ENCODE peak calls at places on chromosomes 6 and 20, in four cellular contexts. S is WTC11, I is K562, P is GM12878. K is an unnamed sample.

GRCh38 chr6:123803456-123803861 is 206 bp upstream of the NKAIN2 start:
- DNase-seq in S (no peak), P (no peak), I (no peak), K (no peak)

GRCh38 chr6:161367472-161367871 is 93.6 kb upstream of the AGPAT4 start:
- DNase-seq in S (no peak), I (no peak), P (no peak), K (peak)

GRCh38 chr20:62603021-62603906 is 39.0 kb upstream of the SLCO4A1 start:
- DNase-seq in I (no peak), P (no peak), S (no peak), K (no peak)

GRCh38 chr20:56453347-56453746 is 15.1 kb upstream of the RTF2 start:
- DNase-seq in S (no peak), I (no peak), P (no peak), K (no peak)

GRCh38 chr20:41426976-41427375 is 60.4 kb upstream of the EMILIN3 start:
- DNase-seq in I (no peak), P (no peak), S (no peak), K (no peak)

GRCh38 chr6:6694825-6695710 is 106.5 kb downstream of the LY86 start:
- DNase-seq in I (no peak), S (peak), P (no peak), K (no peak)

GRCh38 chr6:49030621-49031020 is 432.4 kb downstream of the MMUT start:
- DNase-seq in S (no peak), I (no peak), P (no peak), K (no peak)

GRCh38 chr20:37714973-37715657 is 21.3 kb downstream of the CTNNBL1 start:
- DNase-seq in P (no peak), I (no peak), S (no peak), K (no peak)

GRCh38 chr20:49568491-49569151 is 684 bp upstream of the PTGIS start:
- DNase-seq in P (no peak), I (no peak), S (peak), K (no peak)

GRCh38 chr6:24740861-24741260 is 21.9 kb upstream of the C6orf62 start:
- DNase-seq in P (no peak), S (no peak), I (no peak), K (no peak)

GRCh38 chr6:13434777-13435176 is 52.6 kb downstream of the GFOD1 start:
- DNase-seq in S (no peak), P (no peak), I (no peak), K (no peak)

GRCh38 chr6:47180633-47181032 is 129.1 kb downstream of the TNFRSF21 start:
- DNase-seq in I (no peak), S (no peak), P (no peak), K (peak)

GRCh38 chr6:73665686-73666319 is 12.0 kb upstream of the SLC17A5 start:
- DNase-seq in I (no peak), P (no peak), S (no peak), K (no peak)

GRCh38 chr6:72525821-72526550 is 95.9 kb upstream of the KCNQ5 start:
- DNase-seq in S (no peak), I (no peak), P (no peak), K (no peak)

GRCh38 chr20:50680106-50680960 is 11.0 kb downstream of the RIPOR3 start:
- DNase-seq in I (no peak), P (no peak), S (no peak), K (peak)

GRCh38 chr20:32941155-32941885 is 62.9 kb downstream of the SUN5 start:
- DNase-seq in I (no peak), S (no peak), P (no peak), K (no peak)

GRCh38 chr6:88077305-88077704 is 29.7 kb downstream of the SPACA1 start:
- DNase-seq in P (no peak), S (no peak), I (no peak), K (no peak)

GRCh38 chr20:52303281-52303950 is 111.8 kb upstream of the ZFP64 start:
- DNase-seq in I (no peak), S (no peak), P (no peak), K (no peak)

GRCh38 chr20:3222635-3223600 is 13.6 kb downstream of the ITPA start:
- DNase-seq in S (no peak), I (no peak), P (no peak), K (peak)

GRCh38 chr6:146191600-146191999 is 162.7 kb downstream of the GRM1 start:
- DNase-seq in S (no peak), I (no peak), P (no peak), K (no peak)

GRCh38 chr6:170445984-170446383 is 107.1 kb downstream of the PSMB1 start:
- DNase-seq in S (no peak), I (no peak), P (no peak), K (no peak)

GRCh38 chr6:125102901-125103300 is 50.7 kb upstream of the TPD52L1 start:
- DNase-seq in S (no peak), I (no peak), P (no peak), K (peak)

GRCh38 chr6:130967502-130968469 is 95.3 kb downstream of the EPB41L2 start:
- DNase-seq in I (peak), S (no peak), P (no peak), K (no peak)

GRCh38 chr20:21508230-21509078 is 5.4 kb downstream of the NKX2-2 start:
- DNase-seq in I (no peak), S (no peak), P (no peak), K (no peak)

GRCh38 chr6:50353603-50354002 is 303.9 kb upstream of the DEFB112 start:
- DNase-seq in S (peak), I (no peak), P (no peak), K (no peak)

GRCh38 chr6:131250121-131250520 is 114.9 kb downstream of the AKAP7 start:
- DNase-seq in S (peak), I (no peak), P (peak), K (no peak)

GRCh38 chr20:58963060-58963584 is 17.9 kb upstream of the NELFCD start:
- DNase-seq in I (no peak), P (no peak), S (no peak), K (no peak)

GRCh38 chr20:19940945-19941590 is 76.1 kb upstream of the NAA20 start:
- DNase-seq in I (no peak), P (no peak), S (no peak), K (no peak)

GRCh38 chr20:13868331-13868730 is 83.5 kb downstream of the NDUFAF5 start:
- DNase-seq in S (no peak), I (no peak), P (no peak), K (no peak)

GRCh38 chr20:7765221-7765620 is 175.0 kb downstream of the HAO1 start:
- DNase-seq in P (no peak), S (no peak), I (no peak), K (no peak)

GRCh38 chr20:7758436-7758835 is 181.8 kb downstream of the HAO1 start:
- DNase-seq in I (no peak), P (no peak), S (no peak), K (no peak)

DNA sequence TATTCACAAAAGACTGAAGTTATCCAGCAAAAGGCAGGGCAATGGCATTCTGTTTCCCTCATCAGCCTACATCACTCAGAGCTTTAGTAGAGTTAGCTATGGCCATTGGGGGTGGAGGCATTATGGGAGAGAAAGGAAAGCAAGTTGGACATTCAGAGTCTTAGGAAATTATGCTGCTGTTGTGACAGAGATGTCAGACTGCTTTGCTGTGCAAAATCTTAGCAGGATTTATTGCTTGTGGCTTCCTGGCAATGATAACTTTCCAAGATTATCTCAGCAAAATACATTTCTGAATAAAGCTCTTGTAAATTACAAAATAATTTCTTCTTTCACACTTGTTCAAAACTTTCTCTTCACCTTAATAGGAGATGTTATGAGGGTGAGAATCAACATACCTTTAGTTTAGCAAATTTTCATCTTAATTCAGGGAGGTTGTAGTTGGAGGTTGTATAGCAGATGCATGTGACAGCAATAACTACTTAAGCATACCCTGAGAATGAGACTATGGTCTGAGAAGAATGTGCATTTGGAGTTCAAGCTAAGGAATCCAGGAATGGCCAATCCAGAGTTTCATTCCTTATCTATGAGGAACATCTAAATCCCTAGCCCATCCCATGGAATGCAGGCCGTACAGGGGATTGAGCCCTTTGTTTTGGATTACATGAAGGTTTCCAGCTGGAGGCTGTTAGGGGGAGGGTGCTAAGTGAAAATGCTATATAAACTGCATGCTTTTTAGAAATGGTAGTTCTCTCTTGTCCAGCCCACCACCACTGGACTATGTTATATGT is 179.8 kb downstream of the HAO1 start:
- DNase-seq in P (no peak), I (no peak), S (no peak), K (no peak)
- TF ChIP-seq MAX in P (no peak), I (no peak), S (no peak), K (no peak)

DNA sequence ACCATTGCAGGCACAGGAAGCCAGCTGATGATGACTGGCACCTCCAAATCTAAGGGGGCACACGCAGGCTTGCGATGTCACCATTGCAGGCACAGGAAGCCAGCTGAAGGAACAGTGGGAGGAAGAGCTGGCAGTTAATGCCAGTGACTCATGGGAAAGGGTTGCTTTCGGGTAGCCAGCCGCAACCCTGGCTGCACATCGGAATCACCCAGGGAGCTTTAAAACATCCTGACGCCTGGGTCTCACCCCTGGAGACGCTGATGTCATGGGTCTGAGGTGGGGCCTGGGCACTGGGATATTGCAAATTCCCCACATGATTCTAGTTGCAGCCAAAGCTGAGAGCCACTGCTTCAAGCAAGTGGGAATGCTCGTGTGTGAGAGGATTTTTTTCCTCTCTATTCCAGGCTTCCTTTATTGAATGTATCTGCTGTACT is 16.1 kb upstream of the CCN6 start:
- DNase-seq in I (no peak), S (no peak), P (no peak), K (no peak)
- TF ChIP-seq TCF7 in I (no peak), S (no peak), P (no peak), K (no peak)

DNA sequence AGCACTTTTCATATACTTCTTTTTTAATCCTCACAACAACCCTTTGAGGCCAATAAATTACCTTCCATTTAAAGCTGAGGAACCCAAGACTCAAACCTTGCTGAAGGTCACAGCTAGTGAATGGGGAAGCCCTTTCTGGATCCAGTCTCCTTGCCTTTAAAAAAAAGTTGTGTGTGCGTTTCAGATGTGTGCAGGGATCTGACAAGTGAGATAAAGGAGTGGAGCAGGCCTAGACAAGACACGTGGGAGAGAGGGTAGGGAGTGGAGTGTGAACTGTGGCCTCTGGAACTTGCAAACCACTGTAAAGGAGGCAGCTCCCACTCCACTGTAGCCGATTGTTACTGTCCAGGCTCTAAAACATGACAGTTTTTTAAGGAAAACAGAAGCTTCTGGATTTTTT is 1.9 kb downstream of the KLHL32 start:
- DNase-seq in I (peak), P (no peak), S (no peak), K (no peak)
- TF ChIP-seq MAX in I (peak), P (no peak), S (no peak), K (peak)

GRCh38 chr6:33670086-33670660 is 41.3 kb downstream of the UQCC2 start:
- DNase-seq in S (no peak), P (no peak), I (no peak), K (no peak)
- TF ChIP-seq TCF7 in S (no peak), P (no peak), I (no peak), K (no peak)

K was measured in HepG2.